ENCODE peak calls at places on chromosome 19, in six cellular contexts. T is cardiac muscle cell; D is CD4-positive, CD25-positive, alpha-beta regulatory T cell; N is activated naive CD4-positive, alpha-beta T cell; K is stomach; V is COR-L47. L is an unnamed sample.
A peak's percentile ranks its signal among the peaks of the same experiment; 100 is the strongest.

GRCh38 chr19:1875646-1876493 is 9.4 kb downstream of the ABHD17A start:
- DNase-seq in T (peak; percentile 93), D (peak; percentile 86), N (peak; percentile 83), K (peak; percentile 94), V (peak; percentile 86), L (peak; percentile 64)

GRCh38 chr19:15464394-15465385 is at the start of gene RASAL3:
- DNase-seq in T (peak; percentile 46), D (peak; percentile 41), N (peak; percentile 40), K (no peak), V (no peak), L (no peak)

GRCh38 chr19:11970174-11970573 is 5.3 kb downstream of the ZNF763 start:
- DNase-seq in T (no peak), D (no peak), N (no peak), K (no peak), V (no peak), L (no peak)

GRCh38 chr19:3499738-3500428 is 591 bp downstream of the DOHH start:
- DNase-seq in T (no peak), D (no peak), N (no peak), K (no peak), V (no peak), L (no peak)

GRCh38 chr19:4474504-4475136 is 2.5 kb downstream of the HDGFL2 start:
- DNase-seq in T (peak; percentile 72), D (no peak), N (peak; percentile 18), K (no peak), V (peak; percentile 71), L (peak; percentile 54)

GRCh38 chr19:45463241-45463640 is 4.6 kb upstream of the FOSB start:
- DNase-seq in T (no peak), D (no peak), N (no peak), K (no peak), V (no peak), L (no peak)

GRCh38 chr19:6476155-6476895 is 5.3 kb downstream of the DENND1C start:
- DNase-seq in T (peak; percentile 49), D (peak; percentile 60), N (peak; percentile 37), K (peak; percentile 87), V (no peak), L (no peak)

GRCh38 chr19:50046649-50047503 is 21.1 kb downstream of the ZNF473 start:
- DNase-seq in T (peak; percentile 27), D (peak; percentile 41), N (peak; percentile 51), K (peak; percentile 29), V (peak; percentile 19), L (peak; percentile 10)

GRCh38 chr19:54253331-54254194 is 3.5 kb downstream of the LILRB5 start:
- DNase-seq in T (no peak), D (no peak), N (no peak), K (no peak), V (no peak), L (no peak)

GRCh38 chr19:48635263-48635965 is 1.8 kb downstream of the DBP start:
- DNase-seq in T (peak; percentile 52), D (peak; percentile 72), N (peak; percentile 78), K (peak; percentile 75), V (peak; percentile 57), L (no peak)